ENCODE peak calls at places on chromosomes 12 and 14, in ten cellular contexts. One of them, this sample, is unnamed.

GRCh38 chr14:55454264-55455151 is 14.1 kb upstream of the TBPL2 start:
- DNase-seq in cardiac fibroblast: peak; percentile 90
- DNase-seq in stomach: peak; percentile 37
- DNase-seq in memory B cell: no peak
- DNase-seq in NCI-H1417: peak; percentile 95
- DNase-seq in LoVo: peak; percentile 88
- DNase-seq in EL: peak; percentile 87
- DNase-seq in neuronal stem cell: no peak
- DNase-seq in naive thymus-derived CD4-positive, alpha-beta T cell: no peak
- DNase-seq in stimulated activated CD8-positive, alpha-beta memory T cell treated with anti-CD3 and anti-CD28 coated beads, Interleukin-7, amount 100 ng/mL, for 1 hour: no peak
- DNase-seq in this sample: no peak

GRCh38 chr12:113933201-113933786 is 32.8 kb downstream of the RBM19 start:
- DNase-seq in EL: peak; percentile 16
- DNase-seq in NCI-H1417: peak; percentile 33
- DNase-seq in cardiac fibroblast: peak; percentile 89
- DNase-seq in stimulated activated CD8-positive, alpha-beta memory T cell treated with anti-CD3 and anti-CD28 coated beads, Interleukin-7, amount 100 ng/mL, for 1 hour: no peak
- DNase-seq in stomach: no peak
- DNase-seq in naive thymus-derived CD4-positive, alpha-beta T cell: no peak
- DNase-seq in LoVo: no peak
- DNase-seq in memory B cell: no peak
- DNase-seq in neuronal stem cell: peak; percentile 48
- DNase-seq in this sample: no peak

GRCh38 chr12:3753549-3754284 is 808 bp upstream of the CRACR2A start:
- DNase-seq in EL: no peak
- DNase-seq in stimulated activated CD8-positive, alpha-beta memory T cell treated with anti-CD3 and anti-CD28 coated beads, Interleukin-7, amount 100 ng/mL, for 1 hour: no peak
- DNase-seq in memory B cell: no peak
- DNase-seq in stomach: no peak
- DNase-seq in NCI-H1417: no peak
- DNase-seq in neuronal stem cell: no peak
- DNase-seq in naive thymus-derived CD4-positive, alpha-beta T cell: no peak
- DNase-seq in LoVo: no peak
- DNase-seq in cardiac fibroblast: peak; percentile 50
- DNase-seq in this sample: no peak

GRCh38 chr12:6452908-6453630 is 1.2 kb downstream of the TAPBPL start:
- DNase-seq in EL: no peak
- DNase-seq in LoVo: no peak
- DNase-seq in memory B cell: no peak
- DNase-seq in stomach: peak; percentile 52
- DNase-seq in cardiac fibroblast: no peak
- DNase-seq in neuronal stem cell: no peak
- DNase-seq in stimulated activated CD8-positive, alpha-beta memory T cell treated with anti-CD3 and anti-CD28 coated beads, Interleukin-7, amount 100 ng/mL, for 1 hour: no peak
- DNase-seq in naive thymus-derived CD4-positive, alpha-beta T cell: no peak
- DNase-seq in NCI-H1417: peak; percentile 58
- DNase-seq in this sample: no peak

GRCh38 chr12:120760349-120761245 is 35.0 kb downstream of the ACADS start:
- DNase-seq in EL: no peak
- DNase-seq in NCI-H1417: peak; percentile 43
- DNase-seq in stomach: no peak
- DNase-seq in stimulated activated CD8-positive, alpha-beta memory T cell treated with anti-CD3 and anti-CD28 coated beads, Interleukin-7, amount 100 ng/mL, for 1 hour: no peak
- DNase-seq in LoVo: no peak
- DNase-seq in naive thymus-derived CD4-positive, alpha-beta T cell: peak; percentile 58
- DNase-seq in neuronal stem cell: no peak
- DNase-seq in memory B cell: no peak
- DNase-seq in cardiac fibroblast: no peak
- DNase-seq in this sample: no peak

GRCh38 chr14:20613094-20614037 is 22.2 kb upstream of the RNASE12 start:
- DNase-seq in memory B cell: peak; percentile 88
- DNase-seq in EL: peak; percentile 98
- DNase-seq in naive thymus-derived CD4-positive, alpha-beta T cell: peak; percentile 92
- DNase-seq in stimulated activated CD8-positive, alpha-beta memory T cell treated with anti-CD3 and anti-CD28 coated beads, Interleukin-7, amount 100 ng/mL, for 1 hour: peak; percentile 63
- DNase-seq in stomach: peak; percentile 82
- DNase-seq in NCI-H1417: peak; percentile 97
- DNase-seq in cardiac fibroblast: peak; percentile 98
- DNase-seq in LoVo: peak; percentile 93
- DNase-seq in neuronal stem cell: peak; percentile 94
- DNase-seq in this sample: peak; percentile 84

GRCh38 chr14:26765768-26766550 is 168.1 kb upstream of the NOVA1 start:
- DNase-seq in neuronal stem cell: peak; percentile 30
- DNase-seq in cardiac fibroblast: peak; percentile 93
- DNase-seq in stomach: no peak
- DNase-seq in memory B cell: no peak
- DNase-seq in EL: no peak
- DNase-seq in LoVo: no peak
- DNase-seq in naive thymus-derived CD4-positive, alpha-beta T cell: no peak
- DNase-seq in stimulated activated CD8-positive, alpha-beta memory T cell treated with anti-CD3 and anti-CD28 coated beads, Interleukin-7, amount 100 ng/mL, for 1 hour: no peak
- DNase-seq in NCI-H1417: no peak
- DNase-seq in this sample: no peak

GRCh38 chr12:131913666-131914065 is 15.4 kb upstream of the PUS1 start:
- DNase-seq in naive thymus-derived CD4-positive, alpha-beta T cell: no peak
- DNase-seq in stomach: no peak
- DNase-seq in NCI-H1417: no peak
- DNase-seq in LoVo: no peak
- DNase-seq in EL: no peak
- DNase-seq in memory B cell: no peak
- DNase-seq in stimulated activated CD8-positive, alpha-beta memory T cell treated with anti-CD3 and anti-CD28 coated beads, Interleukin-7, amount 100 ng/mL, for 1 hour: no peak
- DNase-seq in cardiac fibroblast: no peak
- DNase-seq in neuronal stem cell: no peak
- DNase-seq in this sample: no peak

GRCh38 chr12:113424915-113425823 is 3.0 kb downstream of the SDSL start:
- DNase-seq in neuronal stem cell: peak; percentile 52
- DNase-seq in NCI-H1417: peak; percentile 52
- DNase-seq in EL: peak; percentile 49
- DNase-seq in memory B cell: peak; percentile 35
- DNase-seq in stimulated activated CD8-positive, alpha-beta memory T cell treated with anti-CD3 and anti-CD28 coated beads, Interleukin-7, amount 100 ng/mL, for 1 hour: peak; percentile 35
- DNase-seq in LoVo: peak; percentile 55
- DNase-seq in naive thymus-derived CD4-positive, alpha-beta T cell: peak; percentile 13
- DNase-seq in stomach: peak; percentile 61
- DNase-seq in cardiac fibroblast: peak; percentile 78
- DNase-seq in this sample: no peak

GRCh38 chr12:3959799-3960560 is 86.8 kb upstream of the PARP11 start:
- DNase-seq in stimulated activated CD8-positive, alpha-beta memory T cell treated with anti-CD3 and anti-CD28 coated beads, Interleukin-7, amount 100 ng/mL, for 1 hour: no peak
- DNase-seq in cardiac fibroblast: no peak
- DNase-seq in memory B cell: no peak
- DNase-seq in LoVo: no peak
- DNase-seq in EL: no peak
- DNase-seq in stomach: no peak
- DNase-seq in naive thymus-derived CD4-positive, alpha-beta T cell: no peak
- DNase-seq in NCI-H1417: no peak
- DNase-seq in neuronal stem cell: no peak
- DNase-seq in this sample: peak; percentile 73

GRCh38 chr14:75504411-75504810 is 17.9 kb upstream of the BATF start:
- DNase-seq in naive thymus-derived CD4-positive, alpha-beta T cell: no peak
- DNase-seq in EL: no peak
- DNase-seq in cardiac fibroblast: no peak
- DNase-seq in LoVo: no peak
- DNase-seq in NCI-H1417: no peak
- DNase-seq in stimulated activated CD8-positive, alpha-beta memory T cell treated with anti-CD3 and anti-CD28 coated beads, Interleukin-7, amount 100 ng/mL, for 1 hour: no peak
- DNase-seq in neuronal stem cell: no peak
- DNase-seq in stomach: no peak
- DNase-seq in memory B cell: no peak
- DNase-seq in this sample: no peak

GRCh38 chr12:76158518-76159321 is 74.2 kb upstream of the NAP1L1 start:
- DNase-seq in LoVo: peak; percentile 83
- DNase-seq in stomach: peak; percentile 55
- DNase-seq in naive thymus-derived CD4-positive, alpha-beta T cell: peak; percentile 12
- DNase-seq in EL: peak; percentile 90
- DNase-seq in NCI-H1417: no peak
- DNase-seq in neuronal stem cell: peak; percentile 31
- DNase-seq in stimulated activated CD8-positive, alpha-beta memory T cell treated with anti-CD3 and anti-CD28 coated beads, Interleukin-7, amount 100 ng/mL, for 1 hour: peak; percentile 26
- DNase-seq in cardiac fibroblast: peak; percentile 67
- DNase-seq in memory B cell: peak; percentile 67
- DNase-seq in this sample: no peak

GRCh38 chr12:15446798-15447197 is 124.5 kb downstream of the PTPRO start:
- DNase-seq in stomach: no peak
- DNase-seq in cardiac fibroblast: no peak
- DNase-seq in naive thymus-derived CD4-positive, alpha-beta T cell: no peak
- DNase-seq in NCI-H1417: no peak
- DNase-seq in LoVo: no peak
- DNase-seq in EL: no peak
- DNase-seq in stimulated activated CD8-positive, alpha-beta memory T cell treated with anti-CD3 and anti-CD28 coated beads, Interleukin-7, amount 100 ng/mL, for 1 hour: no peak
- DNase-seq in neuronal stem cell: no peak
- DNase-seq in memory B cell: no peak
- DNase-seq in this sample: no peak

GRCh38 chr12:48580831-48581230 is 11.0 kb upstream of the LALBA start:
- DNase-seq in stomach: no peak
- DNase-seq in EL: no peak
- DNase-seq in memory B cell: no peak
- DNase-seq in naive thymus-derived CD4-positive, alpha-beta T cell: no peak
- DNase-seq in stimulated activated CD8-positive, alpha-beta memory T cell treated with anti-CD3 and anti-CD28 coated beads, Interleukin-7, amount 100 ng/mL, for 1 hour: no peak
- DNase-seq in NCI-H1417: no peak
- DNase-seq in neuronal stem cell: no peak
- DNase-seq in cardiac fibroblast: no peak
- DNase-seq in LoVo: peak; percentile 17
- DNase-seq in this sample: no peak

GRCh38 chr12:24073170-24073810 is 123.8 kb upstream of the SOX5 start:
- DNase-seq in NCI-H1417: peak; percentile 34
- DNase-seq in EL: no peak
- DNase-seq in memory B cell: no peak
- DNase-seq in cardiac fibroblast: no peak
- DNase-seq in LoVo: no peak
- DNase-seq in stomach: no peak
- DNase-seq in stimulated activated CD8-positive, alpha-beta memory T cell treated with anti-CD3 and anti-CD28 coated beads, Interleukin-7, amount 100 ng/mL, for 1 hour: no peak
- DNase-seq in neuronal stem cell: no peak
- DNase-seq in naive thymus-derived CD4-positive, alpha-beta T cell: no peak
- DNase-seq in this sample: no peak

This sample was measured in breast epithelium.